ENCODE peak calls at places on chromosomes 1 and 21, in four cellular contexts. Z, X, F and C are unnamed samples.

GRCh38 chr1:204435246-204435885 is 23.7 kb upstream of the PPP1R15B start:
- DNase-seq in Z (no peak), X (no peak), F (peak), C (peak)

GRCh38 chr21:37005548-37006242 is 807 bp upstream of the RIPPLY3 start:
- DNase-seq in Z (no peak), X (no peak), F (no peak), C (no peak)

GRCh38 chr1:231163831-231164427 is 2.1 kb downstream of the TRIM67 start:
- DNase-seq in Z (no peak), X (no peak), F (no peak), C (peak)

GRCh38 chr1:229373395-229373794 is 30.5 kb upstream of the CCSAP start:
- DNase-seq in Z (no peak), X (no peak), F (no peak), C (no peak)

GRCh38 chr1:211737115-211738035 is 62.0 kb upstream of the NEK2 start:
- DNase-seq in Z (no peak), X (no peak), F (no peak), C (no peak)

GRCh38 chr1:203581841-203582240 is 44.8 kb upstream of the ATP2B4 start:
- DNase-seq in Z (no peak), X (no peak), F (no peak), C (no peak)

GRCh38 chr1:63408331-63408730 is 40.9 kb downstream of the ALG6 start:
- DNase-seq in Z (no peak), X (no peak), F (no peak), C (no peak)

GRCh38 chr1:98034505-98034904 is 113.7 kb upstream of the DPYD start:
- DNase-seq in Z (no peak), X (no peak), F (no peak), C (no peak)

GRCh38 chr1:187384504-187384903 is 555.8 kb downstream of the PLA2G4A start:
- DNase-seq in Z (no peak), X (no peak), F (no peak), C (no peak)

GRCh38 chr1:12132078-12132477 is 34.7 kb upstream of the TNFRSF1B start:
- DNase-seq in Z (no peak), X (no peak), F (no peak), C (peak)

GRCh38 chr21:45278156-45278911 is 9.4 kb downstream of the POFUT2 start:
- DNase-seq in Z (no peak), X (no peak), F (no peak), C (no peak)

GRCh38 chr1:216464489-216464888 is 41.2 kb upstream of the USH2A start:
- DNase-seq in Z (no peak), X (no peak), F (no peak), C (peak)

GRCh38 chr1:73218995-73219546 is 936.7 kb upstream of the NEGR1 start:
- DNase-seq in Z (no peak), X (no peak), F (no peak), C (no peak)

GRCh38 chr1:1422465-1423244 is 1.6 kb upstream of the ANKRD65 start:
- DNase-seq in Z (no peak), X (peak), F (no peak), C (peak)

GRCh38 chr21:42164064-42164789 is 54.7 kb upstream of the ABCG1 start:
- DNase-seq in Z (peak), X (peak), F (no peak), C (peak)

GRCh38 chr1:87915771-87916170 is 587.1 kb downstream of the LMO4 start:
- DNase-seq in Z (no peak), X (no peak), F (no peak), C (no peak)

GRCh38 chr1:21344750-21345443 is 54.6 kb upstream of the ECE1 start:
- DNase-seq in Z (no peak), X (peak), F (no peak), C (no peak)

GRCh38 chr1:19007491-19008441 is 51.3 kb upstream of the IFFO2 start:
- DNase-seq in Z (no peak), X (no peak), F (no peak), C (no peak)

GRCh38 chr1:9593492-9594465 is 5.1 kb downstream of the TMEM201 start:
- DNase-seq in Z (no peak), X (peak), F (peak), C (peak)

GRCh38 chr1:178060789-178061556 is 32.9 kb upstream of the RASAL2 start:
- DNase-seq in Z (peak), X (no peak), F (no peak), C (peak)

GRCh38 chr1:229882621-229883020 is 184.4 kb upstream of the GALNT2 start:
- DNase-seq in Z (no peak), X (no peak), F (no peak), C (no peak)

GRCh38 chr1:209601809-209602657 is 18.5 kb downstream of the CAMK1G start:
- DNase-seq in Z (no peak), X (peak), F (peak), C (no peak)

GRCh38 chr1:201739492-201740085 is 89.4 kb upstream of the IPO9 start:
- DNase-seq in Z (peak), X (peak), F (no peak), C (no peak)

GRCh38 chr21:43645414-43645891 is 13.8 kb downstream of the HSF2BP start:
- DNase-seq in Z (peak), X (peak), F (peak), C (peak)

GRCh38 chr1:187006896-187007295 is 178.1 kb downstream of the PLA2G4A start:
- DNase-seq in Z (no peak), X (no peak), F (no peak), C (no peak)

GRCh38 chr21:27101533-27101932 is 134.6 kb upstream of the ADAMTS5 start:
- DNase-seq in Z (no peak), X (no peak), F (no peak), C (peak)

GRCh38 chr1:24416666-24417391 is 1.2 kb downstream of the NIPAL3 start:
- DNase-seq in Z (no peak), X (peak), F (no peak), C (peak)

GRCh38 chr1:162548170-162548569 is 13.4 kb upstream of the UAP1 start:
- DNase-seq in Z (peak), X (no peak), F (no peak), C (no peak)

GRCh38 chr1:93988634-93989350 is 79.6 kb upstream of the GCLM start:
- DNase-seq in Z (no peak), X (no peak), F (no peak), C (peak)

GRCh38 chr1:25676488-25676887 is 59.9 kb downstream of the MAN1C1 start:
- DNase-seq in Z (no peak), X (no peak), F (no peak), C (no peak)

GRCh38 chr1:62435231-62436038 is 1.4 kb upstream of the USP1 start:
- DNase-seq in Z (no peak), X (no peak), F (no peak), C (peak)